ENCODE peak calls at places on chromosomes 13 and 19, in six cellular contexts. I is AG04449, N is psoas muscle, Y is astrocyte, W is H1, A is B cell. K is an unnamed sample.
A peak's percentile ranks its signal among the peaks of the same experiment; 100 is the strongest.

GRCh38 chr19:41646589-41647204 is 19.8 kb upstream of the CEACAM4 start:
- DNase-seq in N (no peak), Y (no peak), A (no peak), I (no peak), W (no peak), K (peak; percentile 37)

GRCh38 chr19:18437481-18438330 is at the start of gene ISYNA1:
- DNase-seq in N (peak; percentile 62), Y (no peak), A (peak; percentile 58), I (no peak), W (no peak), K (peak; percentile 82)

GRCh38 chr13:83151308-83151660 is 731.0 kb downstream of the SLITRK1 start:
- DNase-seq in W (no peak), N (no peak), I (no peak), A (no peak), Y (peak; percentile 2), K (no peak)

GRCh38 chr19:57389730-57390598 is at the start of gene ZNF548:
- DNase-seq in I (peak; percentile 97), Y (peak; percentile 99), W (peak; percentile 99), N (peak; percentile 97), A (peak; percentile 98), K (peak; percentile 93)

GRCh38 chr19:35399948-35400772 is 29.3 kb downstream of the GPR42 start:
- DNase-seq in A (no peak), Y (no peak), N (no peak), W (no peak), I (no peak), K (no peak)

GRCh38 chr19:7986321-7987083 is 18.9 kb downstream of the ELAVL1 start:
- DNase-seq in Y (peak; percentile 70), A (no peak), W (no peak), I (peak; percentile 10), N (no peak), K (no peak)

GRCh38 chr19:8210660-8211101 is 1.5 kb downstream of the CERS4 start:
- DNase-seq in W (no peak), Y (no peak), A (no peak), N (no peak), I (no peak), K (no peak)

GRCh38 chr19:48573163-48573505 is 21.2 kb downstream of the SULT2B1 start:
- DNase-seq in Y (no peak), I (no peak), W (no peak), A (no peak), N (no peak), K (no peak)

GRCh38 chr19:54572696-54573311 is 786 bp upstream of the LILRA2 start:
- DNase-seq in I (no peak), W (no peak), A (no peak), N (no peak), Y (no peak), K (no peak)

GRCh38 chr13:50685491-50685890 is 158.0 kb downstream of the DLEU7 start:
- DNase-seq in N (peak; percentile 47), I (no peak), A (no peak), W (no peak), Y (peak; percentile 37), K (no peak)

GRCh38 chr13:67466569-67466968 is 236.4 kb upstream of the PCDH9 start:
- DNase-seq in N (no peak), Y (no peak), A (no peak), W (no peak), I (no peak), K (no peak)

GRCh38 chr19:18281082-18282020 is at the start of gene JUND:
- DNase-seq in Y (peak; percentile 88), W (peak; percentile 90), A (peak; percentile 98), N (peak; percentile 98), I (peak; percentile 72), K (peak; percentile 98)

GRCh38 chr19:54916822-54917221 is 10.9 kb downstream of the NCR1 start:
- DNase-seq in I (no peak), W (no peak), N (no peak), Y (no peak), A (no peak), K (peak; percentile 55)

GRCh38 chr13:67101730-67102467 is 128.2 kb downstream of the PCDH9 start:
- DNase-seq in I (no peak), W (no peak), Y (peak; percentile 30), A (no peak), N (no peak), K (no peak)

GRCh38 chr13:113129921-113130750 is 7.5 kb downstream of the F10 start:
- DNase-seq in A (no peak), W (no peak), N (no peak), Y (no peak), I (no peak), K (no peak)

GRCh38 chr13:73945371-73945770 is 188.8 kb downstream of the KLF12 start:
- DNase-seq in Y (no peak), N (no peak), I (no peak), W (no peak), A (no peak), K (no peak)

GRCh38 chr19:49132974-49133609 is 13.7 kb downstream of the PPFIA3 start:
- DNase-seq in I (no peak), Y (no peak), A (no peak), N (peak; percentile 56), W (no peak), K (no peak)

GRCh38 chr13:102721800-102722231 is 27.0 kb upstream of the METTL21C start:
- DNase-seq in A (no peak), W (no peak), N (peak; percentile 20), Y (peak; percentile 13), I (peak; percentile 19), K (no peak)

GRCh38 chr19:48997972-48998371 is 4.3 kb downstream of the RUVBL2 start:
- DNase-seq in I (no peak), N (peak; percentile 62), A (no peak), Y (no peak), W (no peak), K (peak; percentile 60)

GRCh38 chr13:51905787-51906186 is 44.0 kb downstream of the CCDC70 start:
- DNase-seq in W (no peak), Y (no peak), I (no peak), N (no peak), A (no peak), K (no peak)

GRCh38 chr13:28425796-28426195 is 69.1 kb downstream of the FLT1 start:
- DNase-seq in Y (no peak), W (no peak), A (no peak), N (no peak), I (no peak), K (no peak)

GRCh38 chr13:24864579-24864978 is 100.6 kb downstream of the RNF17 start:
- DNase-seq in N (no peak), A (no peak), I (no peak), Y (no peak), W (no peak), K (no peak)

GRCh38 chr13:24863748-24864540 is 100.0 kb downstream of the RNF17 start:
- DNase-seq in W (no peak), I (no peak), A (no peak), N (no peak), Y (peak; percentile 2), K (no peak)

GRCh38 chr13:24866488-24866887 is 102.5 kb downstream of the RNF17 start:
- DNase-seq in Y (no peak), I (no peak), N (no peak), A (no peak), W (no peak), K (no peak)

GRCh38 chr13:24861617-24862362 is 97.8 kb downstream of the RNF17 start:
- DNase-seq in Y (no peak), I (no peak), N (no peak), A (no peak), W (no peak), K (no peak)

DNA sequence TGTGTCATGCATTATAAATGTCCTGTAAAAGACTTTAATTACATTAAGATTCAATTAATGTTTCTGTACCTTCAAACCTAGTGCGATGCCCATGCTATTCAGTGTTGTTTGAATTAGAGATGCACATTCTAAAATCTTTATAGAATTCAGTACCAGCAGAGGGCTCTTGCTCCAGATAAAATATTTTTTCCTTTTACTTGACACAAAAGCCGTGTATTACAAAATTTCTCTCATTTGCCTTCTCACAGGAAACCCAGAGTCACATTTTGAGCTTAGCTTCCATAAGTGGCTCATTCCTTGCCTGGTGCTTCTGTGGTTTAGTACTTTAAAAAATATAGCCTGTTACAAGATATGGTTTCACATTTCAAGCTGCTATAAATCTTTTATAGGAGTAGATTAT is 101.2 kb downstream of the RNF17 start:
- DNase-seq in N (no peak), A (no peak), Y (no peak), I (no peak), W (no peak), K (no peak)
- TF ChIP-seq CTCF in N (no peak), A (no peak), Y (no peak), I (no peak), W (no peak), K (no peak)

GRCh38 chr13:89361909-89362308 is 1690.7 kb downstream of the SLITRK5 start:
- DNase-seq in A (no peak), N (no peak), Y (no peak), I (no peak), W (no peak), K (no peak)
- TF ChIP-seq CTCF in A (no peak), N (no peak), Y (peak; percentile 14), I (no peak), W (no peak), K (no peak)

GRCh38 chr13:100146534-100146933 is 57.6 kb downstream of the PCCA start:
- DNase-seq in W (no peak), A (no peak), N (no peak), Y (no peak), I (no peak), K (no peak)
- TF ChIP-seq CTCF in W (no peak), A (no peak), N (no peak), Y (no peak), I (no peak), K (no peak)

GRCh38 chr19:11054200-11054599 is 35.1 kb upstream of the LDLR start:
- DNase-seq in Y (no peak), A (no peak), W (no peak), I (no peak), N (no peak), K (no peak)
- TF ChIP-seq CTCF in Y (no peak), A (no peak), W (no peak), I (no peak), N (no peak), K (no peak)

GRCh38 chr13:80975903-80976302 is 635.0 kb upstream of the SPRY2 start:
- DNase-seq in N (no peak), W (no peak), Y (no peak), I (no peak), A (no peak), K (no peak)
- TF ChIP-seq CTCF in N (no peak), W (no peak), Y (no peak), I (no peak), A (no peak), K (no peak)

GRCh38 chr19:897442-898039 is 4.3 kb downstream of the RNU6-9 start:
- DNase-seq in Y (no peak), I (no peak), A (no peak), N (peak; percentile 11), W (no peak), K (no peak)
- TF ChIP-seq CTCF in Y (no peak), I (peak; percentile 5), A (no peak), N (no peak), W (peak; percentile 51), K (no peak)

K was measured in GM13976.